ENCODE peak calls at places on chromosomes 11 and 22, in ten cellular contexts. X is prostate gland, H is spleen, E is testis, Z is kidney, V is AG04450, C is upper lobe of right lung, U is AG04449, G is body of pancreas, F is skeletal muscle cell. J is an unnamed sample.

GRCh38 chr11:8006349-8006977 is 19.3 kb downstream of the EIF3F start:
- DNase-seq in G (peak), H (no peak), E (peak), Z (no peak), F (no peak), X (peak), C (no peak), V (peak), U (peak), J (peak)

GRCh38 chr11:60265373-60266214 is 14.9 kb upstream of the MS4A4A start:
- DNase-seq in Z (no peak), U (no peak), F (no peak), G (no peak), X (peak), E (peak), H (no peak), V (no peak), C (no peak), J (no peak)

GRCh38 chr11:68313574-68314202 is 1.3 kb downstream of the LRP5 start:
- DNase-seq in G (no peak), X (no peak), C (peak), U (no peak), F (no peak), Z (no peak), E (no peak), V (no peak), H (no peak), J (no peak)

GRCh38 chr11:35318977-35319925 is 100.1 kb downstream of the SLC1A2 start:
- DNase-seq in X (no peak), G (no peak), H (no peak), Z (no peak), F (no peak), C (no peak), U (no peak), E (no peak), V (no peak), J (no peak)

GRCh38 chr22:17554814-17555213 is 8.5 kb upstream of the SLC25A18 start:
- DNase-seq in H (peak), F (no peak), C (no peak), E (no peak), X (no peak), Z (no peak), U (no peak), V (no peak), G (no peak), J (no peak)

GRCh38 chr22:28980326-28980725 is 81.3 kb downstream of the C22orf31 start:
- DNase-seq in V (no peak), U (no peak), F (no peak), Z (no peak), H (no peak), X (no peak), G (no peak), C (no peak), E (no peak), J (no peak)

GRCh38 chr22:50308597-50308935 is 1.1 kb upstream of the PLXNB2 start:
- DNase-seq in F (no peak), Z (peak), G (peak), V (no peak), C (peak), E (peak), H (peak), U (no peak), X (no peak), J (peak)

GRCh38 chr11:133163463-133164419 is 368.6 kb downstream of the OPCML start:
- DNase-seq in G (peak), X (peak), Z (no peak), U (peak), H (no peak), E (peak), F (no peak), V (peak), C (no peak), J (no peak)

GRCh38 chr11:89125298-89125697 is 52.4 kb upstream of the TYR start:
- DNase-seq in G (no peak), U (no peak), C (no peak), E (no peak), H (no peak), F (no peak), Z (no peak), X (no peak), V (no peak), J (no peak)

GRCh38 chr22:40594924-40595323 is 41.6 kb downstream of the MRTFA start:
- DNase-seq in V (no peak), H (no peak), E (no peak), C (peak), X (no peak), G (no peak), Z (no peak), F (no peak), U (no peak), J (no peak)

GRCh38 chr11:2724114-2724513 is 24.3 kb upstream of the KCNQ1OT1 start:
- DNase-seq in X (no peak), V (no peak), U (no peak), E (no peak), G (no peak), F (no peak), H (no peak), C (no peak), Z (no peak), J (no peak)

GRCh38 chr11:34565417-34566208 is 52.0 kb upstream of the ELF5 start:
- DNase-seq in F (no peak), V (no peak), X (no peak), E (no peak), U (no peak), C (no peak), Z (no peak), H (no peak), G (no peak), J (no peak)

GRCh38 chr22:22948651-22949611 is 61.3 kb downstream of the IGLL5 start:
- DNase-seq in V (no peak), H (no peak), U (no peak), F (no peak), X (no peak), E (no peak), G (no peak), C (peak), Z (no peak), J (no peak)

GRCh38 chr22:37818397-37819099 is 4.6 kb upstream of the GALR3 start:
- DNase-seq in F (no peak), C (peak), X (peak), E (peak), H (peak), U (no peak), G (peak), V (no peak), Z (peak), J (no peak)

GRCh38 chr22:35930933-35931332 is 97.7 kb downstream of the RBFOX2 start:
- DNase-seq in U (no peak), E (peak), V (peak), X (no peak), C (no peak), G (peak), Z (no peak), H (no peak), F (peak), J (no peak)

GRCh38 chr11:17633279-17633986 is 85.9 kb upstream of the MYOD1 start:
- DNase-seq in C (peak), G (no peak), U (no peak), V (no peak), Z (no peak), F (no peak), H (no peak), X (no peak), E (no peak), J (no peak)

GRCh38 chr11:3220101-3220500 is 1.5 kb upstream of the MRGPRG start:
- DNase-seq in U (no peak), C (no peak), X (no peak), Z (peak), G (no peak), F (no peak), E (peak), H (peak), V (no peak), J (peak)

GRCh38 chr11:125720781-125721180 is 25.3 kb upstream of the PATE1 start:
- DNase-seq in F (no peak), C (no peak), G (no peak), Z (no peak), H (no peak), X (no peak), E (no peak), V (no peak), U (no peak), J (no peak)

GRCh38 chr11:72225411-72225951 is 914 bp downstream of the INPPL1 start:
- DNase-seq in C (no peak), V (no peak), Z (no peak), U (no peak), G (peak), E (peak), H (peak), X (no peak), F (no peak), J (no peak)

GRCh38 chr22:35838849-35839646 is 121.4 kb downstream of the APOL5 start:
- DNase-seq in E (peak), C (no peak), G (no peak), Z (no peak), V (peak), H (no peak), F (no peak), X (peak), U (peak), J (peak)

GRCh38 chr11:36352919-36353318 is 56.8 kb downstream of the PRR5L start:
- DNase-seq in C (no peak), H (no peak), X (no peak), G (no peak), F (no peak), U (no peak), V (no peak), Z (no peak), E (no peak), J (no peak)

GRCh38 chr11:82889133-82890001 is 10.9 kb downstream of the PRCP start:
- DNase-seq in E (no peak), V (no peak), H (no peak), C (no peak), Z (no peak), U (no peak), X (no peak), G (no peak), F (no peak), J (no peak)

GRCh38 chr11:109425554-109425953 is 3.6 kb downstream of the C11orf87 start:
- DNase-seq in E (no peak), V (no peak), X (no peak), G (no peak), Z (no peak), C (no peak), F (no peak), U (no peak), H (no peak), J (no peak)

GRCh38 chr11:96393753-96394348 is 4.0 kb downstream of the JRKL start:
- DNase-seq in E (no peak), F (peak), X (no peak), V (peak), H (no peak), C (no peak), G (no peak), U (no peak), Z (no peak), J (no peak)

GRCh38 chr11:73139476-73140198 is 2.5 kb downstream of the FCHSD2 start:
- DNase-seq in E (no peak), C (no peak), Z (no peak), U (no peak), X (no peak), V (no peak), H (no peak), G (no peak), F (no peak), J (no peak)

GRCh38 chr11:129610125-129610524 is 205.5 kb upstream of the TMEM45B start:
- DNase-seq in Z (no peak), H (no peak), G (no peak), F (no peak), V (no peak), U (no peak), X (no peak), C (no peak), E (no peak), J (no peak)

GRCh38 chr22:34416321-34416900 is 496.1 kb upstream of the LARGE1 start:
- DNase-seq in E (no peak), C (no peak), F (no peak), U (no peak), V (no peak), Z (no peak), H (no peak), G (no peak), X (no peak), J (no peak)

GRCh38 chr11:17812286-17813187 is 78.0 kb downstream of the KCNC1 start:
- DNase-seq in E (no peak), H (no peak), C (no peak), X (peak), G (no peak), U (no peak), F (no peak), V (no peak), Z (no peak), J (no peak)

GRCh38 chr11:129298990-129299389 is 76.7 kb upstream of the BARX2 start:
- DNase-seq in C (no peak), Z (no peak), U (no peak), F (no peak), H (no peak), E (no peak), V (no peak), X (no peak), G (no peak), J (no peak)

GRCh38 chr11:17768547-17768946 is 34.0 kb downstream of the KCNC1 start:
- DNase-seq in C (peak), X (no peak), U (no peak), Z (peak), G (no peak), F (no peak), E (no peak), H (peak), V (no peak), J (no peak)

GRCh38 chr11:129643031-129643721 is 172.5 kb upstream of the TMEM45B start:
- DNase-seq in E (no peak), G (no peak), H (no peak), U (no peak), C (no peak), Z (no peak), V (no peak), F (peak), X (peak), J (no peak)

GRCh38 chr11:67648796-67649613 is 1.5 kb downstream of the ACY3 start:
- DNase-seq in X (no peak), E (no peak), H (peak), V (no peak), F (no peak), U (no peak), G (no peak), C (no peak), Z (no peak), J (no peak)

GRCh38 chr11:17734418-17734911 is at the start of gene KCNC1:
- DNase-seq in G (peak), V (no peak), X (no peak), Z (peak), U (no peak), F (no peak), C (peak), E (peak), H (peak), J (no peak)

GRCh38 chr11:1389103-1389931 is 417 bp upstream of the BRSK2 start:
- DNase-seq in Z (peak), X (peak), E (peak), H (peak), V (peak), C (peak), F (peak), G (peak), U (peak), J (peak)

GRCh38 chr11:1389932-1390587 is at the start of gene BRSK2:
- DNase-seq in H (no peak), V (no peak), E (no peak), X (no peak), C (no peak), G (peak), U (no peak), Z (peak), F (no peak), J (no peak)

GRCh38 chr11:1392111-1392510 is 2.4 kb downstream of the BRSK2 start:
- DNase-seq in V (no peak), C (no peak), E (peak), G (peak), F (no peak), U (no peak), Z (peak), X (no peak), H (no peak), J (no peak)

GRCh38 chr11:1391165-1392010 is 1.7 kb downstream of the BRSK2 start:
- DNase-seq in X (no peak), H (no peak), V (no peak), E (peak), G (peak), Z (peak), C (no peak), U (no peak), F (no peak), J (no peak)

DNA sequence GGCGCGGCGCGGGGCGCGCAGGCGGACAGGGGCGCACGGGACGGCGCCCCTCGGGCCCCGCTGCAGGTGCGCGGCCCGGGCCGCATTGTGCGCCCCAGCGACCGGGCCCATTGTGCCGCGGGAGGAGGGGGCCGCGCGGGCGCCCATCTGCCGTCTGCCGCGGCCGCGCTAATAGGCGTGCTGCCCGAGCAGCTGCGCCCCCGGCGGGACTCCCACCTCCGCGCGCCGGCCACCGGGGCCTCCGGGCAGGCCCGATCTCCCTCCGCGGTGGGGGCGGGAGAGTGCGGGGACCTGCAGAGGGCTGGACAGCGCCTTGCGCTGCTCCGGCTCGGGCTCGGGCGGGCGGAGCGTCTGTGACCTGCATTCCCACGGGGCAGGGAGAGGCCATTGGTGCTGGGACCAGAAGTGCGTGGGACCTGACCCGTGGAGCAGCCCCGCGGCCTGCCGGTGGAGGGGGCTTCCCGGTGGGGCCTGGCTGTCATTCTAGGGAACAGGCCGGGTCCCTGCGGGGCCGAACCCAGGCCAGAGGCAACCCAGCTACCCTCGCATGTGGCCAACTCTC is 950 bp downstream of the BRSK2 start:
- DNase-seq in H (peak), Z (peak), V (no peak), X (no peak), U (no peak), F (no peak), G (peak), E (peak), C (no peak), J (no peak)
- H3K4me3 ChIP-seq in H (no peak), Z (no peak), V (no peak), X (no peak), U (no peak), F (no peak), G (no peak), E (peak), C (no peak), J (no peak)

GRCh38 chr11:114228401-114229061 is 67.7 kb upstream of the NNMT start:
- DNase-seq in Z (no peak), G (no peak), V (no peak), H (no peak), E (no peak), X (no peak), F (no peak), C (no peak), U (no peak), J (no peak)
- H3K4me3 ChIP-seq in Z (no peak), G (no peak), V (no peak), H (no peak), E (no peak), X (no peak), F (no peak), C (no peak), U (no peak), J (no peak)

GRCh38 chr11:46363031-46363407 is 15.8 kb downstream of the DGKZ start:
- DNase-seq in X (no peak), V (no peak), C (peak), F (no peak), H (peak), Z (peak), U (no peak), E (no peak), G (peak), J (peak)

GRCh38 chr11:46364791-46365190 is 16.7 kb upstream of the MDK start:
- DNase-seq in C (no peak), U (no peak), F (no peak), Z (peak), H (no peak), E (no peak), V (no peak), X (no peak), G (no peak), J (no peak)

GRCh38 chr11:46364056-46364455 is 16.8 kb downstream of the DGKZ start:
- DNase-seq in C (no peak), E (no peak), V (no peak), Z (no peak), U (no peak), G (no peak), H (no peak), F (no peak), X (no peak), J (no peak)

GRCh38 chr11:46362146-46363030 is 15.1 kb downstream of the DGKZ start:
- DNase-seq in U (no peak), C (no peak), G (no peak), E (no peak), F (no peak), V (no peak), Z (peak), H (peak), X (no peak), J (no peak)

DNA sequence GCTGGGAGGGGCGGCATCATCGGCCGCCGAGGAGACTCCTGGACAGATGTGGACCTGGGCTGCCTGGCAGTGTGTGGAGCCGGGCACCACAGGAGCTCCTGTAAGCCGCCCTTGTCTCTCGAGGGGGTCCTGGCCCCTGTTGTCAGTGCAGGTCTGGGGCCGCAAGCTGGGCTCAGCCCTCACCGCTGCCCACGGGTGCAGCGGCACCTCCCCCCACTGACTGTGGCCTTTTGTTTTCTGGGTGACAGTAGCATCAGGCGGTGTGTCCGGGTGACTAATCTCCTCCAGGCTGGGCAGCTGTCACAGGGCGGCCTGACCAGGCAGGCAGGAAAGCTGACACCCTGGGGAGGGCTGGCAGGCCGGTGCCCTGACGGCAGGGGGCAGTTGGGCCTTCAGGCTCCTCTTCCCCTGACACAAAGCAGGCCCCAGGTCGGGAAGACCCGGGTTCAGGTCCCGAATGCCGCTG is 16.2 kb downstream of the DGKZ start:
- DNase-seq in H (peak), U (no peak), X (no peak), F (no peak), E (no peak), Z (peak), V (no peak), G (no peak), C (no peak), J (no peak)
- H3K4me3 ChIP-seq in H (no peak), U (no peak), X (no peak), F (no peak), E (no peak), Z (no peak), V (no peak), G (no peak), C (no peak), J (no peak)

GRCh38 chr11:45248501-45249011 is 37.6 kb downstream of the SYT13 start:
- DNase-seq in E (no peak), H (no peak), U (no peak), C (no peak), Z (no peak), V (no peak), F (no peak), X (no peak), G (no peak), J (no peak)
- H3K4me3 ChIP-seq in E (no peak), H (no peak), U (no peak), C (no peak), Z (no peak), V (no peak), F (no peak), X (no peak), G (no peak), J (no peak)

GRCh38 chr11:14908214-14908880 is 16.3 kb upstream of the CYP2R1 start:
- DNase-seq in Z (no peak), G (peak), V (no peak), U (no peak), E (peak), X (peak), H (no peak), F (no peak), C (no peak), J (no peak)
- H3K4me3 ChIP-seq in Z (no peak), G (no peak), V (no peak), U (no peak), E (no peak), X (no peak), H (no peak), F (no peak), C (no peak), J (no peak)

GRCh38 chr11:69526453-69526810 is 45.0 kb downstream of the LINC01488 start:
- DNase-seq in X (no peak), U (no peak), F (no peak), Z (no peak), E (no peak), V (no peak), C (no peak), H (peak), G (no peak), J (peak)
- H3K4me3 ChIP-seq in X (no peak), U (no peak), F (no peak), Z (no peak), E (no peak), V (no peak), C (no peak), H (no peak), G (no peak), J (no peak)

GRCh38 chr11:62104816-62105610 is 18.8 kb upstream of the INCENP start:
- DNase-seq in G (peak), C (no peak), H (no peak), Z (no peak), F (no peak), E (no peak), V (no peak), U (no peak), X (no peak), J (no peak)
- H3K4me3 ChIP-seq in G (no peak), C (peak), H (no peak), Z (peak), F (no peak), E (no peak), V (peak), U (no peak), X (no peak), J (peak)

GRCh38 chr11:64865286-64866172 is 12.9 kb downstream of the EHD1 start:
- DNase-seq in H (peak), X (no peak), U (peak), V (no peak), E (no peak), G (no peak), C (no peak), F (no peak), Z (no peak), J (no peak)

GRCh38 chr11:64868904-64869570 is 9.4 kb downstream of the EHD1 start:
- DNase-seq in E (no peak), U (no peak), Z (no peak), G (no peak), C (no peak), X (no peak), V (peak), F (no peak), H (peak), J (no peak)

GRCh38 chr11:64869571-64870175 is 8.7 kb downstream of the EHD1 start:
- DNase-seq in U (no peak), X (no peak), Z (no peak), G (no peak), F (no peak), H (peak), V (no peak), E (no peak), C (no peak), J (no peak)

GRCh38 chr11:64866173-64866491 is 12.3 kb downstream of the EHD1 start:
- DNase-seq in C (no peak), X (no peak), Z (no peak), E (no peak), V (no peak), G (no peak), F (no peak), U (no peak), H (no peak), J (no peak)

GRCh38 chr11:64867748-64868462 is 10.5 kb downstream of the EHD1 start:
- DNase-seq in E (no peak), F (no peak), C (no peak), X (no peak), H (peak), Z (no peak), U (no peak), G (no peak), V (no peak), J (no peak)
- H3K4me3 ChIP-seq in E (no peak), F (no peak), C (no peak), X (no peak), H (no peak), Z (no peak), U (no peak), G (no peak), V (no peak), J (no peak)